ENCODE peak calls at places on chromosomes 3 and 15, in four cellular contexts. Q is MG63; C is AG04450; V is effector memory CD4-positive, alpha-beta T cell. W is an unnamed sample.

GRCh38 chr15:98914626-98915025 is 93.0 kb downstream of the PGPEP1L start:
- DNase-seq in Q (peak; percentile 81), C (peak; percentile 84), V (no peak), W (no peak)

GRCh38 chr3:67090472-67090871 is 92.4 kb downstream of the KBTBD8 start:
- DNase-seq in Q (peak; percentile 3), C (no peak), V (no peak), W (no peak)

GRCh38 chr15:44015555-44015954 is 179.5 kb downstream of the FRMD5 start:
- DNase-seq in Q (no peak), C (no peak), V (no peak), W (no peak)

GRCh38 chr15:74383286-74383685 is 15.8 kb upstream of the CYP11A1 start:
- DNase-seq in Q (no peak), C (no peak), V (no peak), W (no peak)

GRCh38 chr15:76163429-76164020 is 103.7 kb downstream of the TMEM266 start:
- DNase-seq in Q (peak; percentile 92), C (peak; percentile 68), V (no peak), W (peak; percentile 63)

GRCh38 chr3:127886276-127886862 is 28.7 kb upstream of the KBTBD12 start:
- DNase-seq in Q (no peak), C (no peak), V (no peak), W (no peak)

GRCh38 chr3:71447803-71448202 is 135.7 kb downstream of the FOXP1 start:
- DNase-seq in Q (no peak), C (no peak), V (no peak), W (no peak)

GRCh38 chr3:182248349-182248880 is 536.7 kb downstream of the SOX2 start:
- DNase-seq in Q (no peak), C (no peak), V (no peak), W (peak; percentile 18)

GRCh38 chr3:47715928-47716327 is 65.8 kb downstream of the SMARCC1 start:
- DNase-seq in Q (peak; percentile 62), C (no peak), V (no peak), W (no peak)

GRCh38 chr3:141278196-141279073 is 46.8 kb downstream of the PXYLP1 start:
- DNase-seq in Q (peak; percentile 34), C (no peak), V (no peak), W (no peak)

GRCh38 chr3:151357461-151357850 is 27.1 kb downstream of the P2RY12 start:
- DNase-seq in Q (no peak), C (no peak), V (no peak), W (no peak)

GRCh38 chr3:66418432-66419052 is 82.3 kb downstream of the LRIG1 start:
- DNase-seq in Q (peak; percentile 84), C (no peak), V (no peak), W (no peak)

GRCh38 chr15:88077249-88077810 is 179.2 kb downstream of the NTRK3 start:
- DNase-seq in Q (no peak), C (no peak), V (no peak), W (no peak)

W was measured in colonic mucosa.